ENCODE peak calls at places on chromosomes 11 and 22, in eight cellular contexts. V is GM03348; L is AG08395; R is activated CD4-positive, alpha-beta T cell treated with anti-CD3 and anti-CD28 coated beads, Interleukin-2, amount 10 ng/mL, durations not matched to agents 7 days and 5 days; A is dorsolateral prefrontal cortex; X is ureter; F is amniotic stem cell; S is effector memory CD4-positive, alpha-beta T cell. Y is an unnamed sample.

GRCh38 chr11:1360835-1361357 is 28.8 kb upstream of the BRSK2 start:
- DNase-seq in V (no peak), L (no peak), R (no peak), A (peak), X (no peak), F (no peak), S (no peak), Y (no peak)

GRCh38 chr22:38863531-38864131 is 8.4 kb downstream of the CBX6 start:
- DNase-seq in V (no peak), L (no peak), R (no peak), A (no peak), X (no peak), F (no peak), S (no peak), Y (no peak)

GRCh38 chr22:24583221-24583971 is 9.5 kb downstream of the LRRC75B start:
- DNase-seq in V (peak), L (no peak), R (no peak), A (no peak), X (no peak), F (no peak), S (no peak), Y (no peak)

GRCh38 chr11:48210052-48210451 is 6.6 kb upstream of the OR4B1 start:
- DNase-seq in V (peak), L (peak), R (no peak), A (no peak), X (no peak), F (no peak), S (no peak), Y (no peak)

GRCh38 chr22:46614070-46614931 is 5.9 kb upstream of the GRAMD4 start:
- DNase-seq in V (no peak), L (no peak), R (peak), A (no peak), X (no peak), F (no peak), S (peak), Y (no peak)

GRCh38 chr11:134045799-134046635 is 22.9 kb upstream of the JAM3 start:
- DNase-seq in V (no peak), L (no peak), R (peak), A (peak), X (no peak), F (no peak), S (no peak), Y (peak)

GRCh38 chr11:80593981-80594380 is 1153.2 kb upstream of the TENM4 start:
- DNase-seq in V (no peak), L (no peak), R (no peak), A (peak), X (no peak), F (no peak), S (no peak), Y (peak)

GRCh38 chr11:95692526-95693270 is 96.9 kb downstream of the FAM76B start:
- DNase-seq in V (peak), L (no peak), R (no peak), A (no peak), X (no peak), F (peak), S (no peak), Y (no peak)

GRCh38 chr11:65591939-65592814 is 3.4 kb downstream of the KCNK7 start:
- DNase-seq in V (no peak), L (no peak), R (no peak), A (no peak), X (no peak), F (no peak), S (no peak), Y (no peak)

GRCh38 chr11:14380947-14381555 is 22.1 kb upstream of the RRAS2 start:
- DNase-seq in V (peak), L (peak), R (peak), A (peak), X (peak), F (no peak), S (peak), Y (peak)

GRCh38 chr11:10930961-10931760 is 73.3 kb upstream of the ZBED5 start:
- DNase-seq in V (peak), L (peak), R (peak), A (peak), X (peak), F (peak), S (peak), Y (peak)

GRCh38 chr11:128180446-128181089 is 406.8 kb downstream of the ETS1 start:
- DNase-seq in V (peak), L (peak), R (no peak), A (no peak), X (no peak), F (peak), S (no peak), Y (peak)

GRCh38 chr11:103901656-103902055 is 134.8 kb upstream of the DDI1 start:
- DNase-seq in V (no peak), L (peak), R (no peak), A (no peak), X (no peak), F (no peak), S (no peak), Y (no peak)

GRCh38 chr11:116687458-116688201 is 85.2 kb downstream of the BUD13 start:
- DNase-seq in V (peak), L (no peak), R (no peak), A (no peak), X (no peak), F (no peak), S (no peak), Y (no peak)

GRCh38 chr11:109939176-109939810 is 153.9 kb upstream of the ZC3H12C start:
- DNase-seq in V (peak), L (peak), R (no peak), A (no peak), X (no peak), F (peak), S (no peak), Y (no peak)

GRCh38 chr11:118247041-118247440 is 5.1 kb downstream of the MPZL3 start:
- DNase-seq in V (no peak), L (no peak), R (no peak), A (no peak), X (no peak), F (no peak), S (no peak), Y (no peak)

GRCh38 chr22:20140521-20140964 is 8.9 kb downstream of the ZDHHC8 start:
- DNase-seq in V (no peak), L (no peak), R (no peak), A (no peak), X (no peak), F (no peak), S (no peak), Y (no peak)

GRCh38 chr11:125070699-125071254 is 7.7 kb downstream of the SLC37A2 start:
- DNase-seq in V (peak), L (peak), R (no peak), A (no peak), X (peak), F (no peak), S (no peak), Y (peak)

GRCh38 chr11:133303262-133303661 is 229.0 kb downstream of the OPCML start:
- DNase-seq in V (no peak), L (no peak), R (no peak), A (no peak), X (no peak), F (no peak), S (no peak), Y (no peak)

GRCh38 chr11:18749681-18750319 is 23.8 kb upstream of the IGSF22 start:
- DNase-seq in V (peak), L (peak), R (no peak), A (peak), X (peak), F (peak), S (no peak), Y (peak)

GRCh38 chr11:12220305-12220704 is 109.9 kb downstream of the MICAL2 start:
- DNase-seq in V (no peak), L (no peak), R (no peak), A (peak), X (no peak), F (no peak), S (no peak), Y (no peak)

GRCh38 chr22:38139901-38140300 is 29.4 kb upstream of the BAIAP2L2 start:
- DNase-seq in V (no peak), L (no peak), R (no peak), A (peak), X (no peak), F (no peak), S (no peak), Y (no peak)

GRCh38 chr11:82969811-82970210 is 68.3 kb downstream of the DDIAS start:
- DNase-seq in V (no peak), L (no peak), R (no peak), A (no peak), X (no peak), F (no peak), S (no peak), Y (no peak)

GRCh38 chr11:27717377-27717776 is 17.1 kb upstream of the BDNF start:
- DNase-seq in V (no peak), L (peak), R (no peak), A (no peak), X (no peak), F (no peak), S (no peak), Y (no peak)

GRCh38 chr11:99585606-99586005 is 564.9 kb downstream of the CNTN5 start:
- DNase-seq in V (peak), L (no peak), R (no peak), A (no peak), X (no peak), F (no peak), S (no peak), Y (no peak)

GRCh38 chr11:11843233-11843632 is 1.5 kb downstream of the USP47 start:
- DNase-seq in V (peak), L (peak), R (no peak), A (no peak), X (no peak), F (peak), S (no peak), Y (no peak)

GRCh38 chr22:49307870-49308269 is 519.8 kb downstream of the BRD1 start:
- DNase-seq in V (no peak), L (no peak), R (no peak), A (no peak), X (peak), F (no peak), S (no peak), Y (no peak)

GRCh38 chr22:31337178-31337577 is 9.0 kb downstream of the PATZ1 start:
- DNase-seq in V (no peak), L (no peak), R (no peak), A (no peak), X (no peak), F (no peak), S (no peak), Y (no peak)

GRCh38 chr11:124886476-124886875 is 11.2 kb downstream of the ROBO4 start:
- DNase-seq in V (no peak), L (no peak), R (no peak), A (no peak), X (peak), F (no peak), S (no peak), Y (no peak)

GRCh38 chr22:36899498-36899897 is 13.9 kb upstream of the CSF2RB start:
- DNase-seq in V (no peak), L (no peak), R (no peak), A (no peak), X (no peak), F (no peak), S (no peak), Y (no peak)

GRCh38 chr11:67584205-67584880 is 731 bp downstream of the GSTP1 start:
- DNase-seq in V (peak), L (peak), R (peak), A (peak), X (peak), F (no peak), S (no peak), Y (no peak)

GRCh38 chr22:49811014-49811791 is 16.5 kb downstream of the BRD1 start:
- DNase-seq in V (no peak), L (no peak), R (no peak), A (no peak), X (no peak), F (no peak), S (no peak), Y (no peak)

GRCh38 chr11:70641366-70641765 is 243.0 kb downstream of the CTTN start:
- DNase-seq in V (no peak), L (no peak), R (no peak), A (no peak), X (no peak), F (no peak), S (no peak), Y (no peak)

GRCh38 chr11:70552441-70553150 is 154.3 kb downstream of the CTTN start:
- DNase-seq in V (no peak), L (no peak), R (no peak), A (no peak), X (no peak), F (no peak), S (no peak), Y (no peak)

GRCh38 chr11:6321356-6321755 is 1.1 kb upstream of the CAVIN3 start:
- DNase-seq in V (no peak), L (no peak), R (no peak), A (no peak), X (no peak), F (no peak), S (no peak), Y (no peak)

GRCh38 chr22:24521791-24522245 is 26.7 kb downstream of the UPB1 start:
- DNase-seq in V (peak), L (peak), R (peak), A (no peak), X (peak), F (no peak), S (no peak), Y (peak)

Y was measured in 8988T.